ENCODE peak calls at places on chromosomes 7 and 10, in nine cellular contexts. O is GF-D8, Z is BJ, N is T-helper 2 cell, B is GM06990, G is Right ventricle myocardium superior, A is sigmoid colon, F is substantia nigra, Q is cardiac muscle cell. L is an unnamed sample.

GRCh38 chr7:98294798-98295382 is 13.4 kb downstream of the BRI3 start:
- DNase-seq in O (no peak), Z (no peak), N (no peak), B (peak; percentile 56), G (peak; percentile 59), A (no peak), F (peak; percentile 28), Q (peak; percentile 66), L (peak; percentile 65)

GRCh38 chr7:131638641-131639430 is 82.4 kb upstream of the PODXL start:
- DNase-seq in O (no peak), Z (no peak), N (no peak), B (no peak), G (no peak), A (no peak), F (no peak), Q (no peak), L (no peak)

GRCh38 chr10:102352066-102352715 is 43.3 kb upstream of the NFKB2 start:
- DNase-seq in O (no peak), Z (no peak), N (peak; percentile 62), B (no peak), G (peak; percentile 48), A (peak; percentile 70), F (peak; percentile 30), Q (peak; percentile 74), L (peak; percentile 74)

GRCh38 chr7:142554555-142555532 is 194.4 kb upstream of the PRSS1 start:
- DNase-seq in O (no peak), Z (no peak), N (no peak), B (no peak), G (no peak), A (no peak), F (no peak), Q (no peak), L (no peak)

GRCh38 chr10:85614566-85614965 is 752.0 kb downstream of the GRID1 start:
- DNase-seq in O (no peak), Z (no peak), N (no peak), B (no peak), G (no peak), A (no peak), F (no peak), Q (no peak), L (no peak)

GRCh38 chr7:123867220-123867619 is 22.3 kb downstream of the HYAL4 start:
- DNase-seq in O (no peak), Z (no peak), N (no peak), B (no peak), G (no peak), A (no peak), F (no peak), Q (peak; percentile 29), L (no peak)

GRCh38 chr7:100629117-100629711 is 12.1 kb downstream of the TFR2 start:
- DNase-seq in O (no peak), Z (no peak), N (no peak), B (no peak), G (no peak), A (no peak), F (no peak), Q (peak; percentile 33), L (peak; percentile 71)

GRCh38 chr10:120514035-120514620 is 57.1 kb downstream of the PLPP4 start:
- DNase-seq in O (no peak), Z (no peak), N (no peak), B (no peak), G (peak; percentile 43), A (no peak), F (no peak), Q (peak; percentile 44), L (peak; percentile 22)

GRCh38 chr10:28020993-28021982 is 22.4 kb upstream of the ODAD2 start:
- DNase-seq in O (no peak), Z (no peak), N (no peak), B (no peak), G (no peak), A (no peak), F (no peak), Q (no peak), L (no peak)

GRCh38 chr7:72403677-72404076 is 8.5 kb downstream of the CALN1 start:
- DNase-seq in O (no peak), Z (no peak), N (no peak), B (peak; percentile 52), G (no peak), A (no peak), F (no peak), Q (no peak), L (peak; percentile 84)

GRCh38 chr10:659710-660141 is 29.7 kb downstream of the DIP2C start:
- DNase-seq in O (no peak), Z (peak; percentile 64), N (no peak), B (no peak), G (no peak), A (peak; percentile 53), F (no peak), Q (peak; percentile 74), L (peak; percentile 33)

GRCh38 chr10:129952771-129953489 is 11.1 kb downstream of the EBF3 start:
- DNase-seq in O (no peak), Z (no peak), N (no peak), B (no peak), G (peak; percentile 46), A (peak; percentile 38), F (no peak), Q (peak; percentile 74), L (no peak)

GRCh38 chr7:105126436-105126975 is 112.5 kb downstream of the KMT2E start:
- DNase-seq in O (no peak), Z (no peak), N (no peak), B (no peak), G (no peak), A (no peak), F (no peak), Q (no peak), L (no peak)

GRCh38 chr10:34768261-34768971 is 46.7 kb downstream of the PARD3 start:
- DNase-seq in O (no peak), Z (no peak), N (no peak), B (no peak), G (peak; percentile 90), A (peak; percentile 91), F (no peak), Q (peak; percentile 70), L (no peak)

GRCh38 chr10:111410740-111411139 is 333.9 kb downstream of the ADRA2A start:
- DNase-seq in O (no peak), Z (peak; percentile 21), N (no peak), B (no peak), G (no peak), A (no peak), F (no peak), Q (no peak), L (no peak)

GRCh38 chr10:99418910-99419624 is 11.4 kb downstream of the GOT1 start:
- DNase-seq in O (no peak), Z (no peak), N (no peak), B (no peak), G (no peak), A (no peak), F (no peak), Q (no peak), L (no peak)

GRCh38 chr10:121792198-121792597 is 135.6 kb downstream of the ATE1 start:
- DNase-seq in O (no peak), Z (no peak), N (no peak), B (no peak), G (no peak), A (no peak), F (no peak), Q (peak; percentile 79), L (no peak)

GRCh38 chr7:30048582-30048981 is 20.4 kb downstream of the PLEKHA8 start:
- DNase-seq in O (no peak), Z (no peak), N (no peak), B (no peak), G (no peak), A (no peak), F (no peak), Q (no peak), L (no peak)

GRCh38 chr7:37287093-37287492 is 161.6 kb downstream of the ELMO1 start:
- DNase-seq in O (peak; percentile 25), Z (no peak), N (no peak), B (no peak), G (no peak), A (no peak), F (no peak), Q (peak; percentile 38), L (peak; percentile 44)

GRCh38 chr10:102616071-102616770 is 28.1 kb upstream of the TRIM8 start:
- DNase-seq in O (no peak), Z (no peak), N (no peak), B (no peak), G (peak; percentile 88), A (peak; percentile 93), F (no peak), Q (peak; percentile 43), L (peak; percentile 22)

GRCh38 chr7:120833551-120833950 is 24.4 kb downstream of the TSPAN12 start:
- DNase-seq in O (no peak), Z (no peak), N (no peak), B (peak; percentile 18), G (no peak), A (no peak), F (no peak), Q (no peak), L (peak; percentile 44)

GRCh38 chr7:77338260-77338659 is 77.9 kb downstream of the GSAP start:
- DNase-seq in O (peak; percentile 60), Z (no peak), N (no peak), B (no peak), G (no peak), A (no peak), F (no peak), Q (no peak), L (no peak)